ENCODE peak calls at places on chromosomes 2 and 18, in ten cellular contexts. B, X, D, T, V, E, F, O, U and H are unnamed samples.

GRCh38 chr2:186542002-186542401 is 47.9 kb upstream of the ITGAV start:
- DNase-seq in B (no peak), X (no peak), D (no peak), T (no peak), V (no peak), E (no peak), F (no peak), O (no peak), U (no peak), H (no peak)

GRCh38 chr2:79585701-79586428 is 73.0 kb downstream of the CTNNA2 start:
- DNase-seq in B (peak; percentile 10), X (no peak), D (no peak), T (no peak), V (peak; percentile 16), E (no peak), F (no peak), O (no peak), U (no peak), H (no peak)

GRCh38 chr2:150125188-150125587 is 362.3 kb downstream of the RND3 start:
- DNase-seq in B (no peak), X (no peak), D (no peak), T (no peak), V (no peak), E (no peak), F (no peak), O (no peak), U (no peak), H (no peak)

GRCh38 chr2:72828840-72829507 is 3.1 kb upstream of the EXOC6B start:
- DNase-seq in B (peak; percentile 27), X (no peak), D (no peak), T (no peak), V (peak; percentile 72), E (no peak), F (no peak), O (no peak), U (no peak), H (no peak)

GRCh38 chr2:159515482-159515881 is 100.9 kb downstream of the BAZ2B start:
- DNase-seq in B (no peak), X (no peak), D (no peak), T (no peak), V (no peak), E (no peak), F (no peak), O (no peak), U (no peak), H (no peak)

GRCh38 chr2:79876430-79876829 is 363.6 kb downstream of the CTNNA2 start:
- DNase-seq in B (peak; percentile 2), X (no peak), D (peak; percentile 30), T (no peak), V (no peak), E (peak; percentile 57), F (no peak), O (no peak), U (no peak), H (peak; percentile 1)

GRCh38 chr2:181998045-181998444 is 12.4 kb downstream of the PPP1R1C start:
- DNase-seq in B (no peak), X (no peak), D (no peak), T (no peak), V (no peak), E (no peak), F (no peak), O (no peak), U (no peak), H (no peak)

GRCh38 chr2:38092196-38092902 is 16.4 kb upstream of the CYP1B1 start:
- DNase-seq in B (peak; percentile 80), X (no peak), D (no peak), T (no peak), V (peak; percentile 98), E (no peak), F (no peak), O (no peak), U (no peak), H (peak; percentile 81)

GRCh38 chr18:49464718-49465598 is 4.5 kb upstream of the DYM start:
- DNase-seq in B (peak; percentile 28), X (no peak), D (no peak), T (no peak), V (peak; percentile 28), E (peak; percentile 45), F (no peak), O (no peak), U (no peak), H (peak; percentile 77)

GRCh38 chr2:160908157-160908556 is 252.1 kb upstream of the TANK start:
- DNase-seq in B (no peak), X (no peak), D (no peak), T (no peak), V (no peak), E (no peak), F (no peak), O (no peak), U (no peak), H (no peak)

GRCh38 chr18:55236150-55236931 is 277.1 kb upstream of the CCDC68 start:
- DNase-seq in B (peak; percentile 38), X (no peak), D (no peak), T (no peak), V (peak; percentile 61), E (no peak), F (no peak), O (no peak), U (no peak), H (no peak)

GRCh38 chr2:197256021-197256420 is 54.6 kb downstream of the ANKRD44 start:
- DNase-seq in B (no peak), X (no peak), D (no peak), T (no peak), V (no peak), E (no peak), F (no peak), O (no peak), U (no peak), H (no peak)

GRCh38 chr18:2897015-2897414 is 50.2 kb downstream of the EMILIN2 start:
- DNase-seq in B (no peak), X (no peak), D (no peak), T (no peak), V (no peak), E (no peak), F (no peak), O (no peak), U (no peak), H (no peak)

GRCh38 chr2:200695178-200695930 is 109.5 kb downstream of the AOX1 start:
- DNase-seq in B (no peak), X (no peak), D (no peak), T (no peak), V (no peak), E (no peak), F (no peak), O (no peak), U (no peak), H (no peak)

GRCh38 chr2:169715379-169716228 is 18.0 kb upstream of the KLHL23 start:
- DNase-seq in B (peak; percentile 41), X (no peak), D (peak; percentile 29), T (no peak), V (peak; percentile 46), E (peak; percentile 32), F (no peak), O (no peak), U (no peak), H (no peak)

GRCh38 chr2:3498783-3499394 is 20.4 kb downstream of the ADI1 start:
- DNase-seq in B (no peak), X (no peak), D (no peak), T (no peak), V (no peak), E (no peak), F (no peak), O (no peak), U (no peak), H (no peak)

GRCh38 chr2:127844973-127845372 is 13.0 kb downstream of the POLR2D start:
- DNase-seq in B (no peak), X (no peak), D (no peak), T (no peak), V (no peak), E (no peak), F (no peak), O (no peak), U (no peak), H (no peak)

GRCh38 chr2:74439373-74440004 is 2.2 kb downstream of the RTKN start:
- DNase-seq in B (no peak), X (no peak), D (no peak), T (no peak), V (no peak), E (no peak), F (no peak), O (no peak), U (no peak), H (no peak)

GRCh38 chr2:44420725-44421124 is 59.0 kb downstream of the CAMKMT start:
- DNase-seq in B (no peak), X (no peak), D (no peak), T (no peak), V (no peak), E (no peak), F (no peak), O (no peak), U (no peak), H (no peak)

GRCh38 chr2:43676322-43677050 is at the start of gene C1GALT1C1L:
- DNase-seq in B (peak; percentile 66), X (no peak), D (peak; percentile 76), T (peak; percentile 34), V (peak; percentile 50), E (no peak), F (no peak), O (peak; percentile 38), U (peak; percentile 82), H (peak; percentile 58)

GRCh38 chr2:82656370-82656769 is 1802.7 kb downstream of the SUCLG1 start:
- DNase-seq in B (no peak), X (no peak), D (no peak), T (no peak), V (no peak), E (no peak), F (no peak), O (no peak), U (no peak), H (no peak)

GRCh38 chr2:224817676-224818075 is 101.5 kb upstream of the CCDC195 start:
- DNase-seq in B (no peak), X (no peak), D (no peak), T (no peak), V (peak; percentile 67), E (no peak), F (no peak), O (no peak), U (no peak), H (no peak)

GRCh38 chr2:74441690-74442482 is at the start of gene RTKN:
- DNase-seq in B (no peak), X (peak; percentile 34), D (no peak), T (peak; percentile 63), V (no peak), E (peak; percentile 58), F (no peak), O (no peak), U (no peak), H (no peak)

GRCh38 chr2:80896576-80896975 is 592.0 kb upstream of the LRRTM1 start:
- DNase-seq in B (no peak), X (no peak), D (peak; percentile 2), T (no peak), V (no peak), E (peak; percentile 5), F (no peak), O (no peak), U (no peak), H (no peak)

GRCh38 chr2:96163768-96164429 is 18.7 kb upstream of the DUSP2 start:
- DNase-seq in B (no peak), X (peak; percentile 45), D (no peak), T (peak; percentile 91), V (no peak), E (no peak), F (no peak), O (peak; percentile 82), U (no peak), H (no peak)

GRCh38 chr2:231541605-231542509 is 11.6 kb upstream of the NMUR1 start:
- DNase-seq in B (no peak), X (no peak), D (no peak), T (peak; percentile 58), V (peak; percentile 58), E (no peak), F (no peak), O (no peak), U (no peak), H (no peak)

GRCh38 chr18:56380682-56381081 is 257.7 kb downstream of the TXNL1 start:
- DNase-seq in B (no peak), X (no peak), D (no peak), T (no peak), V (no peak), E (no peak), F (no peak), O (no peak), U (no peak), H (no peak)

GRCh38 chr18:22409445-22409844 is 8.3 kb downstream of the CTAGE1 start:
- DNase-seq in B (no peak), X (no peak), D (no peak), T (no peak), V (no peak), E (no peak), F (no peak), O (no peak), U (no peak), H (no peak)